ENCODE peak calls at places on chromosomes 13 and 19, in four cellular contexts. U is trophoblast cell, X is neuronal stem cell, I is H9. Q is an unnamed sample.

GRCh38 chr13:71879129-71879535 is 12.1 kb upstream of the DACH1 start:
- DNase-seq in U (peak; percentile 13), X (peak; percentile 50), I (peak; percentile 36), Q (peak; percentile 71)

GRCh38 chr13:49667773-49668172 is 23.5 kb downstream of the EBPL start:
- DNase-seq in U (no peak), X (no peak), I (no peak), Q (no peak)

GRCh38 chr13:107395927-107396757 is 819.2 kb downstream of the LIG4 start:
- DNase-seq in U (no peak), X (no peak), I (no peak), Q (no peak)

GRCh38 chr19:41276231-41276630 is 12.1 kb downstream of the HNRNPUL1 start:
- DNase-seq in U (peak; percentile 6), X (no peak), I (no peak), Q (no peak)

GRCh38 chr19:17837972-17838371 is 9.8 kb downstream of the JAK3 start:
- DNase-seq in U (no peak), X (no peak), I (no peak), Q (no peak)

GRCh38 chr13:89514534-89515312 is 1832.8 kb upstream of the MIR17HG start:
- DNase-seq in U (no peak), X (peak; percentile 53), I (no peak), Q (peak; percentile 71)

GRCh38 chr19:51203941-51204720 is 20.7 kb upstream of the CD33 start:
- DNase-seq in U (no peak), X (no peak), I (no peak), Q (no peak)

GRCh38 chr13:73717632-73718031 is 416.6 kb downstream of the KLF12 start:
- DNase-seq in U (no peak), X (no peak), I (no peak), Q (no peak)

GRCh38 chr13:68897331-68897730 is 1210.3 kb upstream of the ATXN8OS start:
- DNase-seq in U (no peak), X (no peak), I (no peak), Q (peak; percentile 19)

GRCh38 chr13:33218020-33218419 is 67.5 kb downstream of the STARD13 start:
- DNase-seq in U (peak; percentile 95), X (no peak), I (no peak), Q (peak; percentile 94)

GRCh38 chr19:30530751-30531150 is 158.6 kb downstream of the ZNF536 start:
- DNase-seq in U (no peak), X (no peak), I (no peak), Q (no peak)

GRCh38 chr13:77506874-77507273 is 28.6 kb upstream of the SCEL start:
- DNase-seq in U (no peak), X (no peak), I (no peak), Q (no peak)

GRCh38 chr19:20107301-20107700 is 29.5 kb downstream of the ZNF90 start:
- DNase-seq in U (peak; percentile 87), X (no peak), I (no peak), Q (no peak)

GRCh38 chr13:48582086-48582485 is 49.2 kb upstream of the RCBTB2 start:
- DNase-seq in U (peak; percentile 56), X (no peak), I (no peak), Q (no peak)

GRCh38 chr13:67829641-67830040 is 599.5 kb upstream of the PCDH9 start:
- DNase-seq in U (no peak), X (no peak), I (no peak), Q (peak; percentile 38)

GRCh38 chr13:79361299-79361698 is 44.8 kb downstream of the RBM26 start:
- DNase-seq in U (peak; percentile 9), X (no peak), I (no peak), Q (no peak)

GRCh38 chr19:49488863-49489537 is 1.6 kb downstream of the RPL13A start:
- DNase-seq in U (no peak), X (no peak), I (peak; percentile 16), Q (no peak)

GRCh38 chr19:46392252-46392801 is 21.0 kb downstream of the CCDC8 start:
- DNase-seq in U (peak; percentile 60), X (no peak), I (no peak), Q (no peak)

GRCh38 chr19:31316201-31316951 is 32.9 kb downstream of the TSHZ3 start:
- DNase-seq in U (peak; percentile 35), X (peak; percentile 32), I (no peak), Q (peak; percentile 66)

GRCh38 chr13:62710766-62711165 is 1295.1 kb upstream of the PCDH20 start:
- DNase-seq in U (no peak), X (no peak), I (no peak), Q (no peak)

GRCh38 chr19:51141181-51141580 is 920 bp upstream of the SIGLEC7 start:
- DNase-seq in U (no peak), X (no peak), I (no peak), Q (no peak)

GRCh38 chr13:32443111-32443510 is 15.2 kb upstream of the N4BP2L1 start:
- DNase-seq in U (peak; percentile 43), X (no peak), I (no peak), Q (peak; percentile 18)

GRCh38 chr19:40567040-40567749 is 9.5 kb upstream of the SHKBP1 start:
- DNase-seq in U (no peak), X (no peak), I (no peak), Q (no peak)

DNA sequence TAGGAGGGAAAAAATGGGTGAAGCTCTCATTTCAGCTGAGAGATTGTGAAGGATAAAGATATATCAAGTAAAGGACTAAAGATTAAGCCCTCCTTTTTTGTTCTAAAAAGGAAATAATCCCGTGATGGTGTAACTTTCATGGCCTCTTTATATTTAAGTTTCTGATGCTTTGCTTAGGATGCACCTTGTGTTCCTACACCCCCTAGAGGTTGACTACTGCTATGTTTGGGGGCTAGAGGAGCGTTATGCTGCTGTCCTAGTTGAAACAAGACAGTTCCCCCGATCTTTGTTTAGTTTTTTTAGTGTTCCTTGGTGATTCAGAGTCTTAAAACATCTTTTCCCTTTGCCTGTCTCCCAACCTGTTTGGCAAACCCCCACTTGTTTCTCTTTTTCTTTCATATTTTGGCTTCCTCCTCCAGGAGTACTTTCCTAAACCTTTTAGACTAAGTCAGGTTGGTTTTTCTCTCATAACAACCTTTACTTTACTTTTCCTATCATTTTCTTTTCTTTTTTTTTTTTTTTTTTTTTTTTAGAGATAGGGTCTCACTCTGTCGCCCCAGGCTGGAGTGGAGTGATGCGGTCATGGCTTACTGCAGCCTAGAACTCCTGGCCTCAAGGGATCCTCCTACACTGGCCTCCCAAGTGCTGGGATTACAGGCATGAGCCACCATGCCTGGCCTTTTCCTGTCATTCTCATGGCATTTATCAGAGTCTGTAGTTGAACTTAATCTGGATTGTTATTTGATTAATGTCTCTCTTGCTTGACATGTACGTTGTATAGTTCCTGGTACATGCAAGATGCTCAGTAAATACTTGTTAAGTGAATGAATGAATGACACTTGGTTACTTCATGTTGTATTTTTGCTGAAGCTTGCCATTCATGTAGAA is 2.8 kb downstream of the UBA2 start:
- DNase-seq in U (peak; percentile 69), X (peak; percentile 20), I (no peak), Q (peak; percentile 75)
- H2BK5ac ChIP-seq in U (no peak overlapping the region), X (no peak overlapping the region), I (no peak overlapping the region), Q (no peak overlapping the region)

DNA sequence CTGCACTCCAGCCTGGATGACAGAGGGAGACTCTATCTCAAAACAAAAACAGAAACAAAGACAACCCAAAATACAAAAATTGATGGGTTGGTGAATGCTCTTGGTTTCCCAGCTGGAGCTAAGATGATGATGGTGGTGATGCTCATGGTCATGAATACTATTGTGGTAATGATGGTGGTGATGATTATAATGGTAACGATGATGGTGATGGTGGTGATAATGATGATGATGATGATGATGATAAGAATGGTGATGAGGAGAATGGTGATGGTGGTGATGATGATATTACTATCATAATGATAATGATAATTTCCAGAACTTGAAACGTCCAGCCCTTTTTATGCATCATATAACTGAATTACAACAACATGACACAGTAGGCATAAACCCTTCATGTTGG is 40.1 kb downstream of the VAV1 start:
- DNase-seq in U (no peak), X (no peak), I (no peak), Q (no peak)
- H2BK5ac ChIP-seq in U (no peak overlapping the region), X (no peak overlapping the region), I (no peak overlapping the region), Q (no peak overlapping the region)

GRCh38 chr13:29850213-29850898 is at the start of gene UBL3:
- DNase-seq in U (peak; percentile 96), X (peak; percentile 96), I (peak; percentile 98), Q (peak; percentile 99)
- H2BK5ac ChIP-seq in U (peak within 1 kb of the TSS; percentile 99), X (peak within 1 kb of the TSS; percentile 99), I (no peak within 1 kb of the TSS), Q (peak within 1 kb of the TSS; percentile 37)

DNA sequence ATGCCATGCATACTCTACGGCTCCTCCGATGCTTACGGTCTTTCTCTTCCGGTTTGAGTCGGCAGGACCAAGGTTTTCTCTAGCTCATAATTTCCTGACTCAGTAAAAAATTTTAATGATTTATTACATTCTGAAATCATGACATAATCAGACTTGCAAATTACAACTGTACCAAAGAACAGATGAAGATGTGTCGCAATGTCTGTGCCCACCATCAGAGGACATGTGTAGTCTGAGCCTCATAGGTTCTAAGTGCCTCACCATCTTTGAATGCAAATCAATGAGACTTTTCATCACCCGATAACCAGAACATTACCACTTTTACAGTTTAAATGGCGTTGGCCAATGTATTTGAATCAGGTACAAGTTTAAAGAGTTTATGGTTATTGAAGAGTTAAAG is 213.1 kb downstream of the NHLRC3 start:
- DNase-seq in U (no peak), X (no peak), I (no peak), Q (no peak)
- H2BK5ac ChIP-seq in U (no peak overlapping the region), X (no peak overlapping the region), I (no peak overlapping the region), Q (no peak overlapping the region)

Q was measured in mesendoderm.